ENCODE peak calls at places on chromosomes 2 and 18, in nine cellular contexts. B is kidney; X is HepG2; E is testis; A is H7; U is left ventricle myocardium inferior; G is CD4-positive, CD25-positive, alpha-beta regulatory T cell; Y is fibroblast of lung; M is Peyer's patch. O is an unnamed sample. For H3K36me3, the result is how much of the 10 kb centered on the place peaks cover.

GRCh38 chr2:146642066-146642465 is 1202.8 kb upstream of the ACVR2A start:
- DNase-seq in M (no peak), E (no peak), G (no peak), A (no peak), B (peak), Y (no peak), U (no peak), X (peak), O (no peak)

GRCh38 chr2:170509460-170510193 is 205.5 kb upstream of the SP5 start:
- DNase-seq in U (no peak), X (no peak), M (no peak), G (peak), B (no peak), Y (no peak), A (no peak), E (no peak), O (no peak)

GRCh38 chr2:3211256-3211970 is 166.2 kb downstream of the EIPR1 start:
- DNase-seq in E (no peak), U (no peak), X (no peak), Y (no peak), M (no peak), G (no peak), A (no peak), B (no peak), O (peak)

GRCh38 chr2:16168506-16169264 is 228.3 kb downstream of the MYCN start:
- DNase-seq in A (no peak), G (no peak), Y (no peak), U (no peak), E (no peak), M (no peak), X (no peak), B (no peak), O (no peak)

GRCh38 chr2:171389780-171390179 is 44.0 kb downstream of the METTL8 start:
- DNase-seq in B (no peak), M (no peak), X (no peak), G (no peak), A (no peak), E (no peak), U (no peak), Y (no peak), O (no peak)

GRCh38 chr2:16293398-16293797 is 353.0 kb downstream of the MYCN start:
- DNase-seq in Y (no peak), G (no peak), M (no peak), A (no peak), B (no peak), U (no peak), E (no peak), X (no peak), O (no peak)

GRCh38 chr2:60316381-60317028 is 236.9 kb downstream of the BCL11A start:
- DNase-seq in G (no peak), M (peak), A (no peak), B (no peak), U (no peak), E (no peak), Y (no peak), X (peak), O (no peak)

GRCh38 chr2:2038746-2039530 is 292.1 kb downstream of the MYT1L start:
- DNase-seq in E (no peak), B (no peak), G (no peak), Y (no peak), X (no peak), M (no peak), A (no peak), U (no peak), O (no peak)

GRCh38 chr2:75846683-75847190 is 136.0 kb upstream of the GCFC2 start:
- DNase-seq in U (no peak), X (no peak), Y (peak), B (no peak), M (no peak), E (no peak), A (no peak), G (no peak), O (no peak)

GRCh38 chr2:119184512-119184911 is 26.0 kb upstream of the C1QL2 start:
- DNase-seq in E (no peak), M (no peak), A (no peak), Y (no peak), U (no peak), B (no peak), X (no peak), G (no peak), O (no peak)

GRCh38 chr2:214542251-214542650 is 131.4 kb downstream of the VWC2L start:
- DNase-seq in U (no peak), M (no peak), Y (peak), B (no peak), X (no peak), E (no peak), A (no peak), G (no peak), O (no peak)

GRCh38 chr18:58687871-58688308 is 16.6 kb downstream of the MALT1 start:
- DNase-seq in G (peak), B (no peak), E (no peak), A (no peak), Y (no peak), U (no peak), X (no peak), M (no peak), O (peak)

GRCh38 chr2:113198790-113199612 is 25.2 kb downstream of the PSD4 start:
- DNase-seq in Y (peak), B (peak), E (peak), U (peak), G (peak), M (peak), A (peak), X (peak), O (peak)

GRCh38 chr2:23418490-23418911 is 33.5 kb downstream of the KLHL29 start:
- DNase-seq in M (peak), G (no peak), Y (peak), A (no peak), E (no peak), U (no peak), B (no peak), X (no peak), O (no peak)

GRCh38 chr2:208335-208734 is 55.5 kb downstream of the SH3YL1 start:
- DNase-seq in X (no peak), E (no peak), M (no peak), Y (no peak), A (no peak), U (no peak), G (no peak), B (no peak), O (no peak)

GRCh38 chr2:162297925-162298552 is 20.4 kb downstream of the IFIH1 start:
- DNase-seq in M (no peak), X (peak), A (no peak), B (no peak), U (no peak), Y (peak), G (peak), E (peak), O (peak)

GRCh38 chr2:233486778-233487552 is 79.6 kb downstream of the USP40 start:
- DNase-seq in A (no peak), B (peak), X (peak), G (no peak), U (no peak), Y (peak), E (no peak), M (no peak), O (no peak)

GRCh38 chr2:17591846-17592245 is 51.4 kb downstream of the VSNL1 start:
- DNase-seq in M (no peak), G (no peak), U (no peak), B (no peak), A (no peak), Y (no peak), X (no peak), E (no peak), O (no peak)

GRCh38 chr2:37322368-37322767 is 2.3 kb downstream of the PRKD3 start:
- DNase-seq in G (no peak), M (no peak), E (no peak), Y (peak), U (no peak), A (no peak), B (no peak), X (no peak), O (no peak)

GRCh38 chr2:208359632-208359986 is 47.0 kb upstream of the PTH2R start:
- DNase-seq in Y (no peak), U (no peak), E (peak), A (peak), B (peak), G (no peak), X (no peak), M (no peak), O (no peak)

GRCh38 chr2:176281267-176281666 is 12.0 kb downstream of the MTX2 start:
- DNase-seq in G (no peak), X (no peak), E (no peak), B (no peak), A (no peak), M (no peak), U (no peak), Y (peak), O (no peak)

GRCh38 chr2:237598468-237599208 is 8.1 kb upstream of the RAB17 start:
- DNase-seq in Y (no peak), G (no peak), A (no peak), E (no peak), X (no peak), B (no peak), U (no peak), M (no peak), O (no peak)

GRCh38 chr2:26772064-26773001 is 8.2 kb downstream of the SLC35F6 start:
- DNase-seq in Y (peak), U (peak), B (peak), E (peak), M (peak), X (peak), G (peak), A (no peak), O (peak)

GRCh38 chr2:189175869-189176431 is 3.6 kb downstream of the COL5A2 start:
- DNase-seq in G (no peak), U (no peak), E (no peak), Y (no peak), M (no peak), X (no peak), B (no peak), A (no peak), O (no peak)

GRCh38 chr2:217933326-217933993 is 69.3 kb downstream of the TNS1 start:
- DNase-seq in Y (no peak), X (no peak), M (no peak), B (peak), U (peak), A (no peak), G (no peak), E (no peak), O (no peak)

GRCh38 chr2:36561223-36561944 is 36.6 kb downstream of the FEZ2 start:
- DNase-seq in X (peak), U (no peak), E (no peak), B (no peak), M (no peak), A (peak), G (no peak), Y (peak), O (no peak)

GRCh38 chr18:57775937-57776336 is 27.2 kb downstream of the ATP8B1 start:
- DNase-seq in X (no peak), G (no peak), U (no peak), M (no peak), E (no peak), A (no peak), Y (peak), B (no peak), O (no peak)

GRCh38 chr2:15059870-15060617 is 427.5 kb downstream of the LRATD1 start:
- DNase-seq in E (no peak), X (no peak), Y (peak), B (no peak), M (no peak), A (no peak), G (no peak), U (no peak), O (no peak)

GRCh38 chr18:76446746-76447267 is 48.2 kb downstream of the ZNF516 start:
- DNase-seq in M (no peak), X (no peak), G (no peak), A (no peak), E (no peak), Y (no peak), U (no peak), B (no peak), O (no peak)

GRCh38 chr2:121228521-121228920 is 56.5 kb downstream of the TFCP2L1 start:
- DNase-seq in Y (no peak), X (no peak), E (no peak), G (no peak), M (no peak), A (no peak), B (peak), U (no peak), O (no peak)

GRCh38 chr2:67649331-67650071 is 252.4 kb downstream of the ETAA1 start:
- DNase-seq in U (peak), G (no peak), A (no peak), B (peak), X (no peak), E (peak), M (peak), Y (peak), O (no peak)

GRCh38 chr2:197391220-197391717 is 43.6 kb downstream of the SF3B1 start:
- DNase-seq in E (no peak), M (no peak), X (no peak), U (no peak), Y (no peak), A (no peak), B (no peak), G (no peak), O (no peak)
- H3K36me3 ChIP-seq in E (under half), M (under half), X (under half), U (half or more), Y (under half), A (under half), B (under half), G (half or more), O (under half)

GRCh38 chr2:48479923-48480322 is 50.0 kb upstream of the STON1 start:
- DNase-seq in M (no peak), X (no peak), G (no peak), A (no peak), E (no peak), Y (peak), U (no peak), B (no peak), O (no peak)
- H3K36me3 ChIP-seq in M (under half), X (under half), G (half or more), A (under half), E (under half), Y (under half), U (under half), B (under half), O (under half)

DNA sequence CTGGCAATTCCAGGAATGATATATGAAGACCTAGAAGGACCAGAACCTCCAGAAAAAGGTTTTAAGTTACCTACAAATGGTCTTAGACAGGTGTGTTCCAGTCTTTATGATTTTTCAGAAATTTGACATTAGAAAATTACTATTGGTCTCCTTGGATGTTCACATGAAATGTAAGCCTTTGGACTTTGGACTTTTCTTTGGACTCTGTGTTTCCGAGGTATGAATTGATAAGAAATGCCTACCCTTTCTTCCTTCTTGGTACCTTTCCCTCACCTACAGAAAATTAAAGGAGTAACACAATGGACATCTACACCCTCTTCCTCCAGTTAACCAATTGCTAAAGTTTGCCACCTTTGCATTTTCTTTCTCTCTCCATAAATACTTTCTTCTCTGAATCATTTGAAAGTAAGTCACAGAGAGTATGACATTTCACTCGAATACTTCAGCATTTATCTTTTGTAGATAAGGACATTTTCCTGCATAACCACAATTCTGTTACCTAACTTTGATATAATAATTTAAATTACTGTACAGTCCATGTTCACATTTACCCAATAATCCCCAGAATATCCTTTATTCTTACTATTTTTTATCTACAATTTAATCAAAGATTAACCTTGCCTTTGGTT is 26.2 kb downstream of the CEP192 start:
- DNase-seq in Y (no peak), E (no peak), U (no peak), A (no peak), M (no peak), B (no peak), G (no peak), X (no peak), O (no peak)
- H3K36me3 ChIP-seq in Y (under half), E (under half), U (half or more), A (under half), M (under half), B (under half), G (half or more), X (under half), O (under half)

DNA sequence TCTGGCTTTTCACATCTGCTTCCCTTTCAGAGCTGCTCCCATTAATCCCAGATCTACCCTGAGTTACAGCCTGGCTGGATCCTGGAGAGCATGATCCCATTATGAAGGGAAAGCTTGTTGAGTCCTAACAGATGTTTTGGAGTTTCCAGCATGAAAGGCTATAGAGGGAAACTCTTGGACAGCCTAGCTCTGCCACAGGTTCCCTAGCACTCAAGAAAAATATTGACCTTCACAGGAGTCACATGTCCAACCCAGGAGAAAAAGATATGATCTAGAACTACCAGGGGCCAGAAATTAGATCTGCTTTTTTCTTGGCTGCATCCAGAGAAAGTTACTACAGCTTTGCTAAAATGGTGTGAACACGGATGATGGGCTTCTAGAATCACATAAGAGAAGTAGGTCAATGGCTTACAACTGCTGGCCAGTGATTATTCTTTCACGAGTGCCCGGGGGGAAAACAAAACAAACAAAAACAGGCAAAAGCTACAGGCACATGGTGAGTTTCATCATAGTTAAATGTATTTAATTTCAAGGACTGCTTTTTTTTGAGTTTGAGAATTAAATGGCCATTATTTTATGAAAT is 15.9 kb downstream of the CCDC93 start:
- DNase-seq in Y (no peak), U (no peak), B (no peak), G (no peak), E (no peak), M (no peak), X (no peak), A (no peak), O (no peak)
- H3K36me3 ChIP-seq in Y (under half), U (half or more), B (under half), G (half or more), E (under half), M (under half), X (under half), A (under half), O (half or more)

GRCh38 chr2:174794851-174795374 is 30.6 kb upstream of the CHRNA1 start:
- DNase-seq in B (no peak), E (no peak), A (no peak), M (no peak), G (no peak), X (no peak), Y (peak), U (no peak), O (no peak)

GRCh38 chr2:174798801-174799200 is 34.5 kb upstream of the CHRNA1 start:
- DNase-seq in X (no peak), A (no peak), Y (no peak), B (no peak), U (no peak), G (no peak), E (no peak), M (no peak), O (no peak)

GRCh38 chr2:174797792-174798276 is 33.6 kb upstream of the CHRNA1 start:
- DNase-seq in A (no peak), E (no peak), B (no peak), Y (peak), G (no peak), M (no peak), U (no peak), X (no peak), O (no peak)

GRCh38 chr2:174792309-174793025 is 28.2 kb upstream of the CHRNA1 start:
- DNase-seq in M (no peak), X (no peak), E (no peak), Y (no peak), G (no peak), B (no peak), U (no peak), A (no peak), O (no peak)

DNA sequence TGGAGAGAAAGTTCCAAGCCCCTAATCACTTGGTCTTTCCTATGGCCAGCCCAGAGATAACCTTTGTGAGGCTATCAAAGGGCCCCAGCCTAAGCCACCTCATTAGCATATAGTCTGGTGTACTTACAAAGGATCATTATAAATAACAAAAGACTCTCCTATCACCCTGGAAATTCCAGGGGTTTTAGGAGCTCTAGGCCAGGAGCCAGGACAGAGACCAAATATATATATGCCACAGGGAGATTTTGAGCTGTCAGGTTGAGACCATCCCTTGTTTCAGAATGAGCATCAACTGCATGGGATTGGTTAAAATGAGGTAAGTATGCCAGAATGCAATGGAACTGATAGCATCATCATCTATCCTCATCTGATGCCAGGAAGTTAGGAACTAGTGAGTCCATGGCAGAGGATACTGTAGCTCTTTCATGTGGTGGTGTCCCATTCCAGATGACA is 32.1 kb upstream of the CHRNA1 start:
- DNase-seq in U (no peak), B (no peak), X (no peak), G (no peak), M (no peak), E (no peak), A (peak), Y (peak), O (no peak)
- H3K36me3 ChIP-seq in U (under half), B (under half), X (under half), G (under half), M (under half), E (under half), A (under half), Y (under half), O (under half)

DNA sequence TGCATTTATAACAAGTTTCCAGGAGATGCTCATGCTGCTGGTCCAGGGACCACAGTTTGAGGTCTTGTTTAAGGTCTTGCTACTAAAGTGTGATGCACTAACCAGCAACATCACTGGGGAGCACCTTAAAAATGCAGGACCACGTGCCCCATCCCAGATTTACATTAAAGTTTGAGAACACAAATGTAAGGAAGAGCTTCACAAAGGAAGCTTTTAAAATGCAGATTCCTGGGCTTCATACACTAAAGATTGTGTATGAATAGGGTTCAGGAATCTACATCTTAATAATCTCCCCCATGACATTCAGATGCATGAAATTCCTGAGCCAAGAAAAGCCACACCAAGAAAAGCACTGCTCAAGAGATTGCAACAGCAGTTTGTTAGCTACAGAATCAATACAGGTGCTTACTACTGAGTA is 235.3 kb upstream of the TANK start:
- DNase-seq in E (no peak), X (no peak), Y (no peak), B (no peak), U (no peak), G (no peak), M (no peak), A (peak), O (no peak)
- H3K36me3 ChIP-seq in E (under half), X (under half), Y (under half), B (under half), U (under half), G (under half), M (under half), A (under half), O (under half)